ENCODE peak calls at places on chromosome X, in eight cellular contexts. V, J, S, B, O, P, I and Q are unnamed samples.

GRCh38 chrX:9626379-9626778 is 139.3 kb downstream of the GPR143 start:
- DNase-seq in I (no peak), J (no peak), V (no peak), P (no peak), O (no peak), B (no peak), S (no peak), Q (no peak)

GRCh38 chrX:13077168-13077567 is 32.7 kb upstream of the FAM9C start:
- DNase-seq in P (no peak), B (no peak), S (no peak), I (no peak), J (no peak), O (no peak), V (no peak), Q (no peak)

GRCh38 chrX:153818571-153819397 is 11.6 kb downstream of the PDZD4 start:
- DNase-seq in B (no peak), P (peak), J (peak), V (no peak), S (no peak), I (no peak), O (no peak), Q (no peak)

GRCh38 chrX:39149761-39150160 is 348.5 kb downstream of the MID1IP1 start:
- DNase-seq in S (no peak), V (peak), I (peak), B (no peak), O (peak), J (peak), P (peak), Q (peak)

GRCh38 chrX:72027024-72027913 is 104.4 kb downstream of the RTL5 start:
- DNase-seq in I (peak), P (no peak), V (no peak), S (no peak), O (no peak), J (no peak), B (no peak), Q (no peak)

GRCh38 chrX:136725446-136726104 is 55.2 kb downstream of the ARHGEF6 start:
- DNase-seq in J (no peak), S (no peak), I (peak), O (no peak), P (no peak), B (no peak), V (no peak), Q (no peak)

GRCh38 chrX:54786972-54787371 is 11.1 kb downstream of the ITIH6 start:
- DNase-seq in I (no peak), J (peak), B (no peak), O (no peak), V (no peak), P (peak), S (no peak), Q (no peak)

GRCh38 chrX:153499258-153499657 is 4.5 kb downstream of the BGN start:
- DNase-seq in B (no peak), V (no peak), P (no peak), J (no peak), I (no peak), O (no peak), S (no peak), Q (no peak)

GRCh38 chrX:107823456-107823855 is 2.2 kb upstream of the MID2 start:
- DNase-seq in I (no peak), J (no peak), O (no peak), P (no peak), B (no peak), S (no peak), V (no peak), Q (no peak)

GRCh38 chrX:147978931-147979330 is 2.2 kb upstream of the FMR1NB start:
- DNase-seq in V (no peak), I (no peak), O (no peak), S (no peak), J (no peak), P (no peak), B (no peak), Q (no peak)

GRCh38 chrX:29721152-29721551 is 494.2 kb upstream of the MAGEB2 start:
- DNase-seq in P (no peak), O (no peak), J (no peak), B (no peak), S (no peak), V (no peak), I (no peak), Q (no peak)

GRCh38 chrX:140298946-140299345 is 205.9 kb downstream of the SOX3 start:
- DNase-seq in P (no peak), S (no peak), V (no peak), B (no peak), J (no peak), I (no peak), O (no peak), Q (no peak)

GRCh38 chrX:40291553-40291952 is 193.8 kb upstream of the BCOR start:
- DNase-seq in I (no peak), O (no peak), S (no peak), V (no peak), P (no peak), J (no peak), B (no peak), Q (no peak)

GRCh38 chrX:150982235-150982785 is 825 bp upstream of the HMGB3 start:
- DNase-seq in S (no peak), J (no peak), O (no peak), B (no peak), P (no peak), I (no peak), V (no peak), Q (no peak)

GRCh38 chrX:153688900-153689590 is 1.3 kb downstream of the SLC6A8 start:
- DNase-seq in P (no peak), O (no peak), B (no peak), S (no peak), J (peak), V (peak), I (peak), Q (no peak)

GRCh38 chrX:118773782-118774181 is 46.4 kb downstream of the IL13RA1 start:
- DNase-seq in J (peak), P (peak), B (no peak), I (no peak), S (no peak), O (no peak), V (peak), Q (no peak)

GRCh38 chrX:78517124-78517523 is 142.0 kb downstream of the RTL3 start:
- DNase-seq in V (no peak), P (no peak), J (no peak), S (no peak), B (no peak), O (no peak), I (no peak), Q (no peak)

GRCh38 chrX:150365953-150366911 is 3.1 kb downstream of the MAMLD1 start:
- DNase-seq in I (peak), S (no peak), V (no peak), J (no peak), B (no peak), P (peak), O (no peak), Q (no peak)

GRCh38 chrX:70769659-70770232 is 138.8 kb downstream of the TEX11 start:
- DNase-seq in B (no peak), J (no peak), S (no peak), V (no peak), I (no peak), O (no peak), P (no peak), Q (peak)

GRCh38 chrX:133254666-133255065 is 36.5 kb upstream of the TFDP3 start:
- DNase-seq in I (no peak), J (no peak), O (peak), B (no peak), S (no peak), P (no peak), V (no peak), Q (no peak)

GRCh38 chrX:54891573-54891972 is 29.1 kb upstream of the TRO start:
- DNase-seq in O (peak), I (no peak), V (peak), B (peak), S (no peak), P (peak), J (no peak), Q (no peak)

GRCh38 chrX:1661048-1661921 is 46.4 kb downstream of the ASMT start:
- DNase-seq in B (peak), S (peak), I (no peak), P (peak), J (peak), O (peak), V (peak), Q (no peak)

GRCh38 chrX:45527834-45528233 is 327.2 kb upstream of the DIPK2B start:
- DNase-seq in O (no peak), P (no peak), B (no peak), I (no peak), V (no peak), J (no peak), S (no peak), Q (no peak)

GRCh38 chrX:1397001-1397400 is 5.1 kb upstream of the SLC25A6 start:
- DNase-seq in I (peak), B (no peak), S (no peak), O (no peak), J (no peak), V (no peak), P (no peak), Q (no peak)

GRCh38 chrX:19697416-19697815 is 182.1 kb upstream of the MAP3K15 start:
- DNase-seq in P (no peak), S (no peak), B (no peak), J (no peak), I (no peak), O (no peak), V (no peak), Q (no peak)

GRCh38 chrX:150854856-150855255 is 43.6 kb downstream of the CD99L2 start:
- DNase-seq in O (no peak), S (no peak), P (no peak), B (no peak), V (no peak), J (no peak), I (no peak), Q (no peak)

GRCh38 chrX:12567857-12568256 is 223.4 kb upstream of the PRPS2 start:
- DNase-seq in O (no peak), B (no peak), I (no peak), V (no peak), P (no peak), S (no peak), J (no peak), Q (no peak)

GRCh38 chrX:154738013-154738738 is 12.7 kb downstream of the GAB3 start:
- DNase-seq in O (no peak), V (no peak), P (peak), S (no peak), J (no peak), I (peak), B (no peak), Q (no peak)

GRCh38 chrX:15786930-15787329 is 3.4 kb upstream of the ZRSR2 start:
- DNase-seq in O (no peak), I (no peak), V (no peak), S (no peak), B (no peak), J (no peak), P (no peak), Q (no peak)

GRCh38 chrX:107674480-107675364 is 46.4 kb downstream of the PRPS1 start:
- DNase-seq in P (peak), S (no peak), J (peak), V (peak), I (peak), B (no peak), O (no peak), Q (no peak)

GRCh38 chrX:40501456-40501855 is 79.3 kb upstream of the ATP6AP2 start:
- DNase-seq in O (no peak), J (no peak), V (peak), I (no peak), P (no peak), S (no peak), B (no peak), Q (no peak)

GRCh38 chrX:46884799-46885198 is 27.4 kb upstream of the JADE3 start:
- DNase-seq in V (no peak), S (no peak), I (no peak), P (no peak), J (no peak), O (no peak), B (no peak), Q (no peak)
- H3K27ac ChIP-seq in V (no peak), S (no peak), I (no peak), P (no peak), J (no peak), O (no peak), B (no peak), Q (no peak)

DNA sequence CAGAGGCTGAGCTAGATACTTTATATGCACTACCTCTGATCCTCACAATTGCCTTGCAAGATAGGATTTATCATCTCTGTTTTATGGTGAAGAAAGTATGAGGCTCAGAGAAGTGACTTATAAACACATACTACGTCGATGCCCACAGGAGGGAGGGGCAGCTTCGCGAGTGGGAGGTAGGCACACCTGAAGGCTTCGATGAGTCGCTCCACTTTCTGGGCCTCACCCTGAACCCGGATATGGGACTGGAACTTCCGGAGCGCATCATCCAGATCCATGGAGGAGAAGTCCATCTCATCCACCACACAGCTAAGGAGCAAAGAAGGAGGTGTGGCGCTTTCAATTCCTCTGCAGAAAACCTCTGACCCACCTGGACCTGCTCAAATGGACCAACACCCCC is 22.9 kb upstream of the KDM5C start:
- DNase-seq in S (no peak), O (no peak), J (no peak), P (no peak), V (no peak), B (no peak), I (no peak), Q (no peak)
- TF ChIP-seq POLR2AphosphoS5 in S (no peak), O (no peak), J (no peak), P (no peak), V (no peak), B (no peak), I (no peak), Q (no peak)

GRCh38 chrX:84259868-84260267 is 71.9 kb upstream of the RPS6KA6 start:
- DNase-seq in V (no peak), S (no peak), P (no peak), J (no peak), O (no peak), I (no peak), B (no peak), Q (no peak)

DNA sequence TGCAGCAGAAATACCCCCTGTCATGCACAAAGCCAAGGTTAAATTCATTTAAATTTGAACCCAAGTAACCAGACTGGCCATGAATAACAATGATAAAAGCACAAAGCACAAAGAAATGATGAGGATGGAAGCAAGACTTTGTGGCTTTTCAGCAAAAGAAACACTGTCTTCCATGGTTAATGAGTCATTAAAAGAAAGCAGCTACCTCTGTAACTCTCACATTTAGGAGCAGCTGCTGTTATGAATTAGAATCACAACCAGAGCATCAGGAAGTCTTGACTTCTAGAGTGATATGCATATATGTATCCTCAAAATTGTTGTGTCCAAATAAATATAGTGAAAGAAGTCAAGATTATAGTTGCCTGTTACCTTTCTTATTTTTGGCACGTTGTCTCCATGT is 70.7 kb upstream of the RPS6KA6 start:
- DNase-seq in I (no peak), J (no peak), S (no peak), B (no peak), O (no peak), V (no peak), P (no peak), Q (no peak)
- H3K27ac ChIP-seq in I (no peak), J (no peak), S (no peak), B (no peak), O (no peak), V (no peak), P (no peak), Q (no peak)

GRCh38 chrX:129534816-129535578 is 5.1 kb upstream of the OCRL start:
- DNase-seq in J (no peak), B (no peak), I (no peak), O (no peak), S (no peak), V (no peak), P (no peak), Q (no peak)

GRCh38 chrX:129544780-129545179 is 4.7 kb downstream of the OCRL start:
- DNase-seq in I (no peak), O (no peak), S (no peak), P (no peak), J (no peak), B (no peak), V (no peak), Q (no peak)

GRCh38 chrX:129540725-129541184 is 696 bp downstream of the OCRL start:
- DNase-seq in S (no peak), I (peak), J (peak), B (no peak), O (peak), V (peak), P (peak), Q (no peak)

GRCh38 chrX:129545408-129545807 is 5.3 kb downstream of the OCRL start:
- DNase-seq in J (no peak), P (no peak), V (no peak), O (no peak), I (no peak), S (no peak), B (no peak), Q (no peak)

GRCh38 chrX:129540068-129540653 is at the start of gene OCRL:
- DNase-seq in P (peak), V (peak), S (no peak), B (peak), J (peak), O (peak), I (peak), Q (no peak)
- TF ChIP-seq POLR2AphosphoS5 in P (peak), V (no peak), S (no peak), B (peak), J (no peak), O (no peak), I (no peak), Q (peak)

GRCh38 chrX:42097491-42097890 is 174.1 kb upstream of the CASK start:
- DNase-seq in V (no peak), J (no peak), I (no peak), P (no peak), B (no peak), S (no peak), O (no peak), Q (no peak)

GRCh38 chrX:42096262-42096939 is 173.0 kb upstream of the CASK start:
- DNase-seq in I (no peak), O (peak), V (no peak), P (no peak), J (peak), S (no peak), B (peak), Q (peak)

GRCh38 chrX:42090395-42090794 is 167.0 kb upstream of the CASK start:
- DNase-seq in I (no peak), P (no peak), O (no peak), B (no peak), S (no peak), V (no peak), J (no peak), Q (no peak)

GRCh38 chrX:42094208-42094607 is 170.9 kb upstream of the CASK start:
- DNase-seq in P (no peak), J (no peak), S (no peak), O (no peak), V (no peak), I (no peak), B (no peak), Q (no peak)

GRCh38 chrX:42093756-42094155 is 170.4 kb upstream of the CASK start:
- DNase-seq in S (no peak), B (no peak), O (no peak), P (no peak), J (no peak), V (no peak), I (no peak), Q (no peak)
- H3K27ac ChIP-seq in S (no peak), B (no peak), O (no peak), P (no peak), J (no peak), V (no peak), I (no peak), Q (no peak)

GRCh38 chrX:37846934-37847732 is at the start of gene DYNLT3:
- DNase-seq in O (peak), P (peak), S (peak), J (peak), V (peak), B (peak), I (peak), Q (no peak)
- TF ChIP-seq POLR2AphosphoS5 in O (peak), P (peak), S (no peak), J (peak), V (peak), B (peak), I (peak), Q (peak)

DNA sequence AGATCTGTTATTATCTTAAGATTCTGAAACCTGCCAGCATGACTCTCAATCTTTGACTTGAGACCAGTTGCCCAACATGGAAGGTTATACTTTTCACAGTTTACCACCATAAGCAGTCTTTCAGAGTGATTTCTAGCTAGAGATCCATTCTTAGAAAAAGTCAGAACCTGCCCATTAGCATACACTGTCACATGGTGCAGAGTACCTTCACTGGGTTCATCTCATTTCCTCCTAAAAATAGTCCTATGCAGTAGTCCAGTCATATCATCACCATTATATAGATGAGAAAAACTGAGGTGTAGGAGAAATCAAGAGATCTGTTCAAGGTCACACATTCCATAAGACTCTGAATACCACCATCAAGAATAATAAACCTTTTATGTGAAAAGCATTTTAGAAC is 153.6 kb downstream of the AR start:
- DNase-seq in I (no peak), J (no peak), B (no peak), O (no peak), S (no peak), P (no peak), V (no peak), Q (no peak)
- H3K27ac ChIP-seq in I (no peak), J (no peak), B (no peak), O (no peak), S (no peak), P (no peak), V (no peak), Q (no peak)